ENCODE peak calls at places on chromosomes 6 and 20, in seven cellular contexts. O is AG09309; K is CD8-positive, alpha-beta T cell; N is chondrocyte; S is astrocyte of the spinal cord; U is ELR; M is activated CD4-positive, alpha-beta T cell treated with anti-CD3 and anti-CD28 coated beads, Interleukin-2, amount 10 ng/mL, durations not matched to agents 24 days and 14 days. R is an unnamed sample.

GRCh38 chr6:149014631-149015171 is 267.9 kb downstream of the UST start:
- DNase-seq in O (no peak), K (no peak), N (no peak), S (no peak), U (peak; percentile 68), M (no peak), R (no peak)

GRCh38 chr20:32877507-32877906 is 18.8 kb downstream of the EFCAB8 start:
- DNase-seq in O (no peak), K (no peak), N (no peak), S (peak; percentile 56), U (no peak), M (no peak), R (no peak)

GRCh38 chr6:141265748-141266647 is 866.7 kb upstream of the GJE1 start:
- DNase-seq in O (no peak), K (no peak), N (no peak), S (peak; percentile 30), U (peak; percentile 46), M (no peak), R (peak; percentile 18)

GRCh38 chr20:33191484-33191883 is 23.5 kb downstream of the BPIFA2 start:
- DNase-seq in O (no peak), K (no peak), N (no peak), S (no peak), U (no peak), M (no peak), R (no peak)

GRCh38 chr20:4613718-4614620 is 107.7 kb upstream of the PRND start:
- DNase-seq in O (no peak), K (peak; percentile 76), N (no peak), S (peak; percentile 73), U (peak; percentile 75), M (peak; percentile 83), R (peak; percentile 81)

GRCh38 chr6:41371461-41371991 is 36.1 kb downstream of the NCR2 start:
- DNase-seq in O (peak; percentile 5), K (no peak), N (no peak), S (peak; percentile 49), U (peak; percentile 56), M (peak; percentile 68), R (peak; percentile 52)

GRCh38 chr6:39755231-39755630 is 30.0 kb upstream of the KIF6 start:
- DNase-seq in O (no peak), K (no peak), N (no peak), S (peak; percentile 10), U (no peak), M (no peak), R (no peak)

GRCh38 chr6:104017410-104018381 is 842.0 kb downstream of the HACE1 start:
- DNase-seq in O (no peak), K (no peak), N (peak; percentile 64), S (no peak), U (no peak), M (no peak), R (no peak)

GRCh38 chr20:40739841-40740240 is 50.8 kb upstream of the MAFB start:
- DNase-seq in O (no peak), K (no peak), N (no peak), S (no peak), U (no peak), M (no peak), R (no peak)

GRCh38 chr6:30707281-30707850 is 9.7 kb downstream of the MDC1 start:
- DNase-seq in O (no peak), K (no peak), N (peak; percentile 42), S (no peak), U (no peak), M (no peak), R (no peak)

GRCh38 chr6:73585566-73586415 is 65.0 kb upstream of the EEF1A1 start:
- DNase-seq in O (peak; percentile 42), K (peak; percentile 58), N (no peak), S (peak; percentile 82), U (peak; percentile 87), M (peak; percentile 84), R (peak; percentile 81)

GRCh38 chr20:56781108-56781739 is 152.1 kb downstream of the TFAP2C start:
- DNase-seq in O (no peak), K (no peak), N (peak; percentile 78), S (peak; percentile 12), U (no peak), M (no peak), R (no peak)

GRCh38 chr6:1984346-1984994 is 260.9 kb downstream of the GMDS start:
- DNase-seq in O (no peak), K (no peak), N (no peak), S (no peak), U (no peak), M (no peak), R (no peak)

GRCh38 chr20:59004763-59005522 is 2.1 kb downstream of the CTSZ start:
- DNase-seq in O (no peak), K (peak; percentile 73), N (no peak), S (no peak), U (no peak), M (peak; percentile 81), R (peak; percentile 52)

GRCh38 chr6:107731422-107732319 is 92.4 kb downstream of the SCML4 start:
- DNase-seq in O (no peak), K (peak; percentile 74), N (no peak), S (no peak), U (no peak), M (peak; percentile 69), R (no peak)

GRCh38 chr20:48066256-48066655 is 281.0 kb upstream of the SULF2 start:
- DNase-seq in O (peak; percentile 95), K (no peak), N (no peak), S (peak; percentile 32), U (peak; percentile 0), M (no peak), R (peak; percentile 10)

R was measured in A673.